ENCODE peak calls at places on chromosomes 5 and 9, in seven cellular contexts. Y is IMR-90, W is H9, M is coronary artery, T is fibroblast of pulmonary artery, S is psoas muscle, U is neural crest cell. L is an unnamed sample.

GRCh38 chr5:171483453-171484177 is 64.2 kb downstream of the FGF18 start:
- DNase-seq in Y (peak; percentile 86), W (no peak), M (peak; percentile 89), T (peak; percentile 86), S (peak; percentile 86), U (no peak), L (peak; percentile 37)

GRCh38 chr9:92308893-92309292 is 15.4 kb upstream of the IARS1 start:
- DNase-seq in Y (peak; percentile 34), W (no peak), M (no peak), T (peak; percentile 64), S (no peak), U (no peak), L (no peak)

GRCh38 chr9:78871086-78871451 is 574.1 kb downstream of the PSAT1 start:
- DNase-seq in Y (no peak), W (no peak), M (no peak), T (no peak), S (no peak), U (no peak), L (no peak)

GRCh38 chr5:173954671-173955605 is 34.0 kb upstream of the C5orf47 start:
- DNase-seq in Y (peak; percentile 95), W (no peak), M (no peak), T (no peak), S (no peak), U (no peak), L (no peak)

GRCh38 chr9:80692751-80693150 is 996.6 kb downstream of the TLE1 start:
- DNase-seq in Y (no peak), W (no peak), M (no peak), T (no peak), S (no peak), U (no peak), L (no peak)

GRCh38 chr9:131657890-131658752 is 81.8 kb downstream of the RAPGEF1 start:
- DNase-seq in Y (peak; percentile 95), W (no peak), M (no peak), T (peak; percentile 90), S (no peak), U (no peak), L (no peak)

GRCh38 chr5:78730300-78731094 is 81.9 kb upstream of the LHFPL2 start:
- DNase-seq in Y (no peak), W (no peak), M (no peak), T (no peak), S (no peak), U (no peak), L (no peak)

GRCh38 chr5:81212211-81212687 is 20.9 kb upstream of the CKMT2 start:
- DNase-seq in Y (no peak), W (no peak), M (no peak), T (no peak), S (no peak), U (no peak), L (no peak)

GRCh38 chr9:7298123-7298522 is 501.5 kb downstream of the DMAC1 start:
- DNase-seq in Y (no peak), W (no peak), M (no peak), T (no peak), S (no peak), U (no peak), L (no peak)

GRCh38 chr5:172786736-172787462 is 15.9 kb upstream of the DUSP1 start:
- DNase-seq in Y (no peak), W (no peak), M (no peak), T (no peak), S (no peak), U (no peak), L (no peak)

GRCh38 chr5:127290019-127290945 is at the start of gene MEGF10:
- DNase-seq in Y (peak; percentile 17), W (peak; percentile 85), M (no peak), T (peak; percentile 42), S (peak; percentile 39), U (peak; percentile 71), L (peak; percentile 67)

GRCh38 chr5:139088024-139088423 is 110.1 kb downstream of the SIL1 start:
- DNase-seq in Y (peak; percentile 20), W (no peak), M (no peak), T (no peak), S (no peak), U (no peak), L (no peak)

GRCh38 chr5:436641-436975 is 6.4 kb upstream of the EXOC3 start:
- DNase-seq in Y (no peak), W (no peak), M (no peak), T (no peak), S (no peak), U (no peak), L (no peak)
- TF ChIP-seq CTCF in Y (no peak), W (no peak), M (no peak), T (no peak), S (no peak), U (no peak), L (no peak)

GRCh38 chr5:41924872-41925554 is at the start of gene FBXO4:
- DNase-seq in Y (peak; percentile 78), W (peak; percentile 63), M (peak; percentile 91), T (peak; percentile 82), S (peak; percentile 89), U (peak; percentile 69), L (peak; percentile 78)
- TF ChIP-seq CTCF in Y (peak; percentile 70), W (peak; percentile 54), M (peak; percentile 48), T (peak; percentile 56), S (peak; percentile 59), U (peak; percentile 54), L (no peak)

GRCh38 chr5:84790406-84790805 is 405.7 kb upstream of the EDIL3 start:
- DNase-seq in Y (no peak), W (no peak), M (no peak), T (no peak), S (no peak), U (no peak), L (no peak)

GRCh38 chr5:84791730-84792129 is 407.1 kb upstream of the EDIL3 start:
- DNase-seq in Y (no peak), W (no peak), M (no peak), T (no peak), S (no peak), U (no peak), L (no peak)

GRCh38 chr5:84796399-84796798 is 411.7 kb upstream of the EDIL3 start:
- DNase-seq in Y (no peak), W (no peak), M (no peak), T (no peak), S (no peak), U (no peak), L (no peak)

GRCh38 chr5:84791153-84791552 is 406.5 kb upstream of the EDIL3 start:
- DNase-seq in Y (no peak), W (no peak), M (no peak), T (no peak), S (no peak), U (no peak), L (no peak)
- TF ChIP-seq CTCF in Y (no peak), W (no peak), M (no peak), T (no peak), S (no peak), U (no peak), L (no peak)

GRCh38 chr5:145101246-145101645 is 733.9 kb downstream of the PRELID2 start:
- DNase-seq in Y (no peak), W (no peak), M (no peak), T (no peak), S (no peak), U (no peak), L (no peak)
- TF ChIP-seq CTCF in Y (peak; percentile 19), W (peak; percentile 75), M (no peak), T (peak; percentile 20), S (no peak), U (peak; percentile 45), L (peak; percentile 25)

L was measured in glutamatergic neuron.